ENCODE peak calls at places on chromosomes 5 and 9, in five cellular contexts. Z is neuronal stem cell, Q is H9, D is H1, T is IMR-90. N is an unnamed sample.
A peak's percentile ranks its signal among the peaks of the same experiment; 100 is the strongest.

GRCh38 chr9:123401879-123402513 is 46.0 kb downstream of the CRB2 start:
- DNase-seq in Z (peak; percentile 64), Q (no peak), D (no peak), T (peak; percentile 57), N (peak; percentile 60)

GRCh38 chr9:137295313-137296213 is 6.5 kb downstream of the NRARP start:
- DNase-seq in Z (peak; percentile 62), Q (peak; percentile 66), D (peak; percentile 90), T (no peak), N (no peak)

GRCh38 chr5:15695171-15695676 is 195.2 kb downstream of the FBXL7 start:
- DNase-seq in Z (no peak), Q (no peak), D (no peak), T (peak; percentile 50), N (no peak)

GRCh38 chr5:35811108-35811741 is 45.5 kb upstream of the IL7R start:
- DNase-seq in Z (no peak), Q (no peak), D (no peak), T (peak; percentile 47), N (no peak)

GRCh38 chr5:67462150-67462549 is 265.6 kb upstream of the CD180 start:
- DNase-seq in Z (no peak), Q (no peak), D (no peak), T (no peak), N (no peak)

GRCh38 chr5:107593009-107593408 is 77.7 kb downstream of the EFNA5 start:
- DNase-seq in Z (no peak), Q (no peak), D (no peak), T (no peak), N (no peak)

GRCh38 chr9:33375841-33376321 is 26.5 kb downstream of the AQP7 start:
- DNase-seq in Z (no peak), Q (no peak), D (no peak), T (no peak), N (peak; percentile 24)

GRCh38 chr5:148107608-148108007 is 43.8 kb downstream of the SPINK5 start:
- DNase-seq in Z (no peak), Q (no peak), D (no peak), T (no peak), N (peak; percentile 64)

GRCh38 chr5:172150514-172151425 is 37.3 kb downstream of the STK10 start:
- DNase-seq in Z (no peak), Q (no peak), D (no peak), T (peak; percentile 24), N (no peak)

DNA sequence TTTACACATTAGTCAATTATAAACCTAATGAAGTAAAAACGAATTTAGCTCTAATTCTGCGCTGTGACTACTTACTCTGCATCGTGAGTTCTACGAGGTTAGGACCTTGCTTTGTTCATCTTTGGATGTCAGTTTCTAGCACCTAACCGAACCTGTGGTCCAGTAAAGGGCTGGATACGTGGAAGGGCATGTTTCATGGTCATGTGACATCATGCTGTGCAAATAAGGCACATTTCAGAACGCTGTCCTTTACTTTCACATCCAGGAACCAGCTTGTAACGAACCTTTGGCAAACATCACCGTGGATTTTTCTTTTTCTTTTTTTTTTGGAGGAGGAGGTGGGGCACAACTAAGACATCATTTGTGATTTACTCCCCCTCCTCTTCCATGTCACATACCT is 15.0 kb downstream of the BASP1 start:
- DNase-seq in Z (no peak), Q (no peak), D (no peak), T (no peak), N (no peak)
- H3K4ac ChIP-seq in Z (no peak overlapping the region), Q (no peak overlapping the region), D (no peak overlapping the region), T (no peak overlapping the region), N (no peak overlapping the region)

GRCh38 chr5:149223081-149223848 is 48.4 kb upstream of the AFAP1L1 start:
- DNase-seq in Z (no peak), Q (no peak), D (no peak), T (peak; percentile 53), N (no peak)

GRCh38 chr5:149227168-149227826 is 44.4 kb upstream of the AFAP1L1 start:
- DNase-seq in Z (no peak), Q (no peak), D (no peak), T (peak; percentile 79), N (peak; percentile 13)

GRCh38 chr5:149221326-149221725 is 50.3 kb upstream of the AFAP1L1 start:
- DNase-seq in Z (no peak), Q (no peak), D (no peak), T (peak; percentile 83), N (peak; percentile 75)

GRCh38 chr5:149221731-149222342 is 49.8 kb upstream of the AFAP1L1 start:
- DNase-seq in Z (no peak), Q (no peak), D (no peak), T (peak; percentile 84), N (no peak)

GRCh38 chr5:149224282-149224681 is 47.4 kb upstream of the AFAP1L1 start:
- DNase-seq in Z (no peak), Q (no peak), D (no peak), T (no peak), N (no peak)
- H2BK15ac ChIP-seq in Z (no peak overlapping the region), Q (no peak overlapping the region), D (no peak overlapping the region), T (no peak overlapping the region), N (no peak overlapping the region)

GRCh38 chr9:131397100-131397790 is 3.4 kb downstream of the PRRC2B start:
- DNase-seq in Z (no peak), Q (peak; percentile 60), D (peak; percentile 61), T (peak; percentile 48), N (peak; percentile 96)
- H3K4ac ChIP-seq in Z (no peak overlapping the region), Q (no peak overlapping the region), D (no peak overlapping the region), T (peak overlapping the region; percentile 21), N (peak overlapping the region; percentile 49)

GRCh38 chr9:127877566-127877998 is at the start of gene AK1:
- DNase-seq in Z (peak; percentile 41), Q (peak; percentile 65), D (peak; percentile 84), T (peak; percentile 37), N (peak; percentile 59)
- H2BK15ac ChIP-seq in Z (peak within 1 kb of the TSS; percentile 19), Q (no peak within 1 kb of the TSS), D (peak within 1 kb of the TSS; percentile 46), T (peak within 1 kb of the TSS; percentile 78), N (no peak within 1 kb of the TSS)

N was measured in mesendoderm.